ENCODE peak calls at places on chromosomes 5 and 9, in ten cellular contexts. L is DND-41; O is CD8-positive, alpha-beta T cell; I is A549; Q is NB4; S is tibial artery; G is epithelial cell of esophagus; X is effector memory CD4-positive, alpha-beta T cell; K is adrenal gland; F is right atrium auricular region. Y is an unnamed sample.

GRCh38 chr9:112411626-112412027 is 31.7 kb downstream of the HSDL2 start:
- DNase-seq in O (no peak), I (no peak), S (no peak), Q (no peak), G (peak; percentile 41), K (no peak), L (no peak), F (no peak), X (no peak), Y (no peak)

GRCh38 chr9:134399435-134400056 is 73.3 kb downstream of the RXRA start:
- DNase-seq in S (no peak), X (no peak), Q (peak; percentile 64), G (peak; percentile 62), F (no peak), L (peak; percentile 30), O (no peak), I (no peak), K (no peak), Y (no peak)

GRCh38 chr5:139636207-139636792 is 11.8 kb upstream of the CXXC5 start:
- DNase-seq in I (no peak), O (peak; percentile 40), Q (no peak), F (peak; percentile 58), X (peak; percentile 45), K (no peak), G (peak; percentile 66), L (peak; percentile 91), S (no peak), Y (no peak)

GRCh38 chr9:38112010-38112409 is 43.0 kb upstream of the SHB start:
- DNase-seq in G (peak; percentile 51), X (no peak), O (no peak), S (no peak), I (no peak), F (peak; percentile 26), K (no peak), L (no peak), Q (no peak), Y (no peak)

GRCh38 chr9:11966804-11967203 is 726.4 kb upstream of the TYRP1 start:
- DNase-seq in L (no peak), F (no peak), X (no peak), O (no peak), Q (no peak), S (no peak), G (no peak), I (no peak), K (no peak), Y (no peak)

GRCh38 chr5:72151169-72151568 is 43.9 kb downstream of the MAP1B start:
- DNase-seq in K (no peak), Q (no peak), O (no peak), S (no peak), L (no peak), X (no peak), G (peak; percentile 35), I (no peak), F (no peak), Y (no peak)

GRCh38 chr9:92762196-92762595 is 2.4 kb downstream of the BICD2 start:
- DNase-seq in G (no peak), X (no peak), K (no peak), S (no peak), I (no peak), L (no peak), O (no peak), F (no peak), Q (no peak), Y (no peak)

GRCh38 chr5:123545506-123545905 is 33.5 kb downstream of the CSNK1G3 start:
- DNase-seq in X (no peak), L (peak; percentile 7), G (peak; percentile 24), F (no peak), S (no peak), K (no peak), Q (peak; percentile 27), I (peak; percentile 6), O (no peak), Y (no peak)

DNA sequence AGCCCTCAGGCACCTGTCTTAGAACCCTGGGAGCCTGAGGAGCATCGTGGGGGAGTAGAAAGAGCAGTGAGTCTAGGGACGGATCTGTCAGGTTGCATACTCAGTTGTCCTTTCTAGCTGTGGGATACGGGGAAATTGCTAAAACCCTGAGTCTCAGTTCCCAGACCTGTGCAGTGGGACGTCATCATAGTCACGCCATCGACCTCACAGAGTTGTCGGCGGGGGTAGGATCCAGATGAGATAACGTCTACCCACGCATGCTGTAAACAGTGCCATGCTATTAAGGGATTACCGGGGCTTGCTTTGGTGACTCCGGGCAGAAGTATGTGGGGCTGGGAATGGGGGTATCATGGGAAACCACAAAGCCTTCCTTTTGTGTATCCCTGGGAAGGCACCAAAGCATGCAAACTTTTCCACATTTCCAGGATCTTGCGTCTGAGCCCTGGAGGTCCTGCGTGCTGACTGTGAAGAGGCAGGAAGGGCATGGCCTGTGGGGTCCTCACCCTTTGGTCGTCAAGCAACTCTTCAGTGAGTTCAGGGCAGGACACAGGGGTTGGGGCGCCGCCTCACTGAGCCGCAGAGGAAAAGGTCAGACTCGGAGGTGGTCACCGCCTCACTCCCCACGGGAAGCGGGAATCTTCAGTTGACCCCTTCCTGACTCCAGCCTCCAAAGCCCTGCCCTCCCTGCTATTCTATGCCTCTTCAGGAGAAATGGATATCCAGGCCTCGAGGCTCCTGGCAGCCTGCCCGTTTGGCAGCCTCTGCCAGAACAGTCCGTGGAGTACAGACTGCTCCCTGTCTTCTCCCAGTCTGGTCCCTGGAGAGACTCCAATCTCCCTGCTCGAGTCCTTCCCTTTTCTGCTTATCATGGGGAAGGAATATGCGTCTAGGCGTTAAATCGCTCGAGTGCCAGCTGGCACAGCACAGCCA is 186.8 kb upstream of the KLF9 start:
- DNase-seq in O (no peak), F (peak; percentile 99), I (no peak), Q (no peak), L (no peak), K (peak; percentile 98), G (peak; percentile 88), S (peak; percentile 97), X (no peak), Y (peak; percentile 99)
- H3K4me3 ChIP-seq in O (no peak overlapping the region), F (no peak overlapping the region), I (no peak overlapping the region), Q (no peak overlapping the region), L (no peak overlapping the region), K (no peak overlapping the region), G (no peak overlapping the region), S (peak overlapping the region; percentile 8), X (no peak overlapping the region), Y (peak overlapping the region; percentile 21)

GRCh38 chr9:33107762-33108161 is 31.3 kb upstream of the SMU1 start:
- DNase-seq in S (no peak), K (no peak), L (no peak), X (no peak), G (no peak), O (no peak), I (no peak), F (no peak), Q (no peak), Y (no peak)

GRCh38 chr9:33108472-33108871 is 32.0 kb upstream of the SMU1 start:
- DNase-seq in L (no peak), G (no peak), S (no peak), I (no peak), K (no peak), Q (no peak), X (no peak), F (no peak), O (no peak), Y (no peak)

GRCh38 chr9:33106372-33106771 is 29.9 kb upstream of the SMU1 start:
- DNase-seq in I (no peak), G (no peak), S (no peak), X (no peak), F (no peak), K (no peak), L (no peak), O (no peak), Q (no peak), Y (no peak)

GRCh38 chr9:33105939-33106338 is 29.5 kb upstream of the SMU1 start:
- DNase-seq in G (no peak), K (no peak), I (no peak), F (no peak), O (no peak), L (no peak), Q (no peak), X (no peak), S (no peak), Y (no peak)

GRCh38 chr9:33106827-33107621 is 30.6 kb upstream of the SMU1 start:
- DNase-seq in O (no peak), L (no peak), S (no peak), Q (no peak), X (no peak), I (no peak), F (peak; percentile 73), G (peak; percentile 73), K (peak; percentile 77), Y (peak; percentile 76)
- H3K4me3 ChIP-seq in O (no peak overlapping the region), L (no peak overlapping the region), S (no peak overlapping the region), Q (no peak overlapping the region), X (no peak overlapping the region), I (no peak overlapping the region), F (no peak overlapping the region), G (no peak overlapping the region), K (no peak overlapping the region), Y (no peak overlapping the region)

DNA sequence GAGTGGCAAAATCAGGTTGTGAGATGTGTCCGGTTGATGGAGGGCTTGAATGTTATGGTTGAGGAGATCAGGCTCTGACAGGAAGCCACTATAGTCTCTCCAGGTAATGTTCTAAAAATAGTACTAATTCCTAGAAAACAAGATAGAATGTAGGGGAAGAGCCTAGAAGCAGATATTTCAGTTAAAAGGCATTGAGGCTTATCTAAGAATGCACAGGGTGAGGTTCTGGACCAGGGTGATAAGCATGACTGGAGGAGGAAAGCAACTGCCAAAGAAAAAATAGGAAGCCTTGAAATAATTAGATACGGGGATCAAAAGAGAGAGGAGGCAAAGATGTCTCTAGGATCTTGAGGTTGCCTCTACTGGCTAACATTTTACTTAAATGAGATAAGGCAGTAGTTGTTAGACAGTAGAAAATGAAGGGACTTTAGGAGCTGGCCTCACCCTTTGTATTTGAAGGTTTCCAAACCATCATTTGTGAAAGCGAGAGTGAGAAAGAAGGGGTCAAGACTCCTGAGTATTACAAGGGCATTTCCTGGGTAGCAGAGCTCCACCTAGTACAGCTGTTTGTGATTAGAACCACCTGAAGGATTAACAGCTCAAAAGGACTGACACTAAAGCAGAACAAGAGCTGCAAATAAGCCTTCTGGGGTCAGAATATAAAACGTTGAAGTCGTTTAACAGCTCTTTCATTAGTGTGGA is 15.4 kb upstream of the ARL15 start:
- DNase-seq in O (no peak), F (no peak), I (no peak), X (no peak), L (no peak), Q (no peak), G (no peak), K (no peak), S (no peak), Y (no peak)
- H3K4me3 ChIP-seq in O (no peak overlapping the region), F (no peak overlapping the region), I (no peak overlapping the region), X (no peak overlapping the region), L (no peak overlapping the region), Q (no peak overlapping the region), G (no peak overlapping the region), K (no peak overlapping the region), S (no peak overlapping the region), Y (no peak overlapping the region)

GRCh38 chr9:95750725-95751644 is 124.5 kb upstream of the ERCC6L2 start:
- DNase-seq in F (no peak), G (no peak), L (peak; percentile 38), I (no peak), S (no peak), X (peak; percentile 24), O (no peak), Q (no peak), K (no peak), Y (no peak)

GRCh38 chr9:95749493-95749892 is 126.0 kb upstream of the ERCC6L2 start:
- DNase-seq in X (no peak), O (no peak), S (no peak), L (no peak), G (no peak), K (no peak), F (no peak), Q (no peak), I (no peak), Y (no peak)

GRCh38 chr9:95753762-95754465 is 121.6 kb upstream of the ERCC6L2 start:
- DNase-seq in F (no peak), X (no peak), K (peak; percentile 28), I (no peak), O (no peak), L (no peak), S (no peak), Q (peak; percentile 13), G (no peak), Y (peak; percentile 81)

GRCh38 chr9:95754533-95755420 is 120.7 kb upstream of the ERCC6L2 start:
- DNase-seq in L (no peak), K (peak; percentile 41), O (no peak), I (no peak), F (no peak), X (no peak), G (no peak), Q (no peak), S (no peak), Y (no peak)

DNA sequence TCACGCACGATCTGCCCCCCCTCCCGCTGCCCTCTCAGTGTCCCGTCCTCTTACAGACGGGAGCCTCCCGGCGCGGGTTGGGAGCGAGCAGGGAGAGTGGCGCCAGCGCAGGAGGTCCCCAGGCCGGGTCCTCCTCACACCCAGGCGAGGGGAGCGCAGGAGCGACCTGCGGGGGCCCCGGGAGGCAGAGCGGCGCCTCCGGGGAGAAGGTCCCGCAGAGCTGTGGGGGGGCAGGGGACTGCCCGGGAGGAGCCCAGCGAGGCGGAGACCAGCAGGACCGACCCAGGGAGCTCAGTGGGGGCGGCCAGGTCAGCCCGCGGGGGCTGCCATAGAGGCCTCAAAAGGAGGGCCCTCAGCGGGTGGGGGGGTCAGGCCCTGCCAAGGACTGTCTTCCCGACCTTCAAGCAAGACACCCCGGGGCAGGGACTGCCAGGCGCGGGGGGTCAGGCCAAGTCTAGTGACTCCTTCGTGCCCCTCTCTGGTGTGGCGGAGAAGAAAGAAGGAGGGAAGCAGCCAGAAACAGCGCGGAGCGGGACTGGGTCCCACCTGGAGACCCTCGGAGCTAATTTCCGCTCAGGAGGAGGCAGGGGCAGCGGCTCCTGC is 123.3 kb upstream of the ERCC6L2 start:
- DNase-seq in S (no peak), X (no peak), K (no peak), I (no peak), Q (no peak), L (no peak), G (no peak), O (no peak), F (no peak), Y (no peak)
- H3K4me3 ChIP-seq in S (peak overlapping the region; percentile 43), X (no peak overlapping the region), K (peak overlapping the region; percentile 14), I (no peak overlapping the region), Q (no peak overlapping the region), L (no peak overlapping the region), G (no peak overlapping the region), O (no peak overlapping the region), F (no peak overlapping the region), Y (peak overlapping the region; percentile 38)

Y was measured in sigmoid colon.